ENCODE peak calls at places on chromosomes 5 and 9, in four cellular contexts. V, Z, X and W are unnamed samples.

GRCh38 chr9:81113408-81114124 is 575.8 kb downstream of the TLE1 start:
- DNase-seq in V (no peak), Z (no peak), X (no peak), W (no peak)

GRCh38 chr9:32385135-32385884 is 867 bp downstream of the ACO1 start:
- DNase-seq in V (no peak), Z (no peak), X (no peak), W (no peak)

GRCh38 chr5:174235993-174236528 is 190.6 kb downstream of the NSG2 start:
- DNase-seq in V (no peak), Z (no peak), X (no peak), W (no peak)

GRCh38 chr9:129735546-129735945 is 17.3 kb downstream of the PTGES start:
- DNase-seq in V (no peak), Z (no peak), X (no peak), W (no peak)

GRCh38 chr5:34585601-34586104 is 70.5 kb upstream of the RAI14 start:
- DNase-seq in V (no peak), Z (peak; percentile 89), X (no peak), W (peak; percentile 78)

GRCh38 chr9:33117816-33118215 is 41.3 kb upstream of the SMU1 start:
- DNase-seq in V (no peak), Z (no peak), X (no peak), W (no peak)

GRCh38 chr5:40551706-40552557 is 127.8 kb upstream of the PTGER4 start:
- DNase-seq in V (no peak), Z (peak; percentile 15), X (no peak), W (peak; percentile 95)

GRCh38 chr5:102800427-102800826 is 45.3 kb downstream of the PAM start:
- DNase-seq in V (no peak), Z (no peak), X (no peak), W (no peak)

GRCh38 chr5:141758316-141758965 is 76.4 kb upstream of the ARAP3 start:
- DNase-seq in V (no peak), Z (no peak), X (no peak), W (no peak)

GRCh38 chr5:172745836-172746235 is 25.2 kb downstream of the DUSP1 start:
- DNase-seq in V (no peak), Z (no peak), X (no peak), W (no peak)

GRCh38 chr5:95621839-95622629 is 2.1 kb downstream of the GPR150 start:
- DNase-seq in V (no peak), Z (no peak), X (no peak), W (no peak)

GRCh38 chr5:134982230-134982629 is 14.5 kb downstream of the CATSPER3 start:
- DNase-seq in V (no peak), Z (no peak), X (no peak), W (no peak)

GRCh38 chr5:40780199-40780598 is 18.0 kb downstream of the PRKAA1 start:
- DNase-seq in V (no peak), Z (no peak), X (no peak), W (no peak)

GRCh38 chr9:113943112-113944009 is 67.3 kb downstream of the ZNF618 start:
- DNase-seq in V (no peak), Z (no peak), X (no peak), W (no peak)

GRCh38 chr5:10513501-10514442 is 50.1 kb upstream of the ANKRD33B start:
- DNase-seq in V (no peak), Z (no peak), X (no peak), W (no peak)

GRCh38 chr5:156971848-156972525 is 9.0 kb upstream of the TIMD4 start:
- DNase-seq in V (no peak), Z (no peak), X (no peak), W (no peak)

GRCh38 chr9:97531750-97532383 is 30.4 kb downstream of the TMOD1 start:
- DNase-seq in V (no peak), Z (no peak), X (no peak), W (no peak)

GRCh38 chr5:137498736-137499505 is at the start of gene SPOCK1:
- DNase-seq in V (peak; percentile 12), Z (peak; percentile 14), X (peak; percentile 91), W (no peak)

GRCh38 chr5:133643365-133643764 is 31.0 kb upstream of the FSTL4 start:
- DNase-seq in V (no peak), Z (no peak), X (no peak), W (no peak)

GRCh38 chr9:73183917-73184861 is 32.5 kb downstream of the ANXA1 start:
- DNase-seq in V (peak; percentile 38), Z (peak; percentile 21), X (peak; percentile 10), W (no peak)

GRCh38 chr5:36528588-36528987 is 77.8 kb upstream of the SLC1A3 start:
- DNase-seq in V (no peak), Z (no peak), X (no peak), W (no peak)

GRCh38 chr5:52751137-52751536 is 36.6 kb upstream of the ITGA1 start:
- DNase-seq in V (no peak), Z (no peak), X (no peak), W (no peak)

GRCh38 chr9:18923167-18923566 is 109.8 kb downstream of the SAXO1 start:
- DNase-seq in V (no peak), Z (no peak), X (no peak), W (no peak)

GRCh38 chr9:93905473-93906133 is 49.6 kb downstream of the BARX1 start:
- DNase-seq in V (no peak), Z (no peak), X (no peak), W (no peak)

GRCh38 chr9:73149371-73150067 is 2.1 kb upstream of the ANXA1 start:
- DNase-seq in V (peak; percentile 69), Z (no peak), X (peak; percentile 44), W (no peak)

GRCh38 chr9:82354260-82354659 is 365.7 kb downstream of the SPATA31D1 start:
- DNase-seq in V (no peak), Z (no peak), X (no peak), W (no peak)

GRCh38 chr5:176533894-176534611 is 3.1 kb downstream of the RNF44 start:
- DNase-seq in V (no peak), Z (peak; percentile 71), X (no peak), W (no peak)

GRCh38 chr9:100167912-100168775 is 69.1 kb downstream of the INVS start:
- DNase-seq in V (no peak), Z (no peak), X (no peak), W (no peak)

GRCh38 chr5:170219615-170220014 is 13.2 kb upstream of the C5orf58 start:
- DNase-seq in V (peak; percentile 45), Z (no peak), X (no peak), W (no peak)

GRCh38 chr5:159965031-159965837 is 43.7 kb upstream of the TTC1 start:
- DNase-seq in V (peak; percentile 33), Z (peak; percentile 20), X (peak; percentile 15), W (no peak)

GRCh38 chr5:54832846-54833245 is 152.5 kb downstream of the ESM1 start:
- DNase-seq in V (no peak), Z (no peak), X (no peak), W (no peak)

GRCh38 chr9:92669527-92669889 is 423 bp downstream of the IPPK start:
- DNase-seq in V (no peak), Z (no peak), X (peak; percentile 58), W (no peak)

GRCh38 chr9:14315754-14316573 is 2.0 kb upstream of the NFIB start:
- DNase-seq in V (no peak), Z (no peak), X (peak; percentile 8), W (no peak)
- TF ChIP-seq REST in V (no peak), Z (no peak), X (no peak), W (no peak)

DNA sequence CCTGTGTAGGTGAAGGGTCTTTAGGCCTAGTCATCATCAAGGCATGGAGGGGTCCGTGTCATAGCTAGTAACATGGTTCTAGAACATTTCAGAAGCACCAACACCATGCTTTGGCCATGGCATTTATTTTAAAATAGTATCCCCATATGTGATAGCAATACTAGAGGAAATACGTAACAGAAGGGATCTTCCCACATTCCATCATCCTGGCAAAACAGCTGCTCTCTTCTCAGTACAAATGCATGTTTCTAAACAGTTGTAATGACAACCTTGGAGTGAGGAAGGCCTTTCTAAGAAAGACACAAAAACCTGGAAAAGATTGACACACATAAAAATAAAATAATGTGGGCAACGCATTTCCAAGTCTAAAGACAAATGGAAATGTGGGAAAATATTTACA is 97.6 kb downstream of the GADD45G start:
- DNase-seq in V (no peak), Z (no peak), X (no peak), W (no peak)
- H3K4me1 ChIP-seq in V (no peaks in the 10 kb centered on the region), Z (peaks cover 11% of the 10 kb centered on the region), X (no peaks in the 10 kb centered on the region), W (no peaks in the 10 kb centered on the region)

DNA sequence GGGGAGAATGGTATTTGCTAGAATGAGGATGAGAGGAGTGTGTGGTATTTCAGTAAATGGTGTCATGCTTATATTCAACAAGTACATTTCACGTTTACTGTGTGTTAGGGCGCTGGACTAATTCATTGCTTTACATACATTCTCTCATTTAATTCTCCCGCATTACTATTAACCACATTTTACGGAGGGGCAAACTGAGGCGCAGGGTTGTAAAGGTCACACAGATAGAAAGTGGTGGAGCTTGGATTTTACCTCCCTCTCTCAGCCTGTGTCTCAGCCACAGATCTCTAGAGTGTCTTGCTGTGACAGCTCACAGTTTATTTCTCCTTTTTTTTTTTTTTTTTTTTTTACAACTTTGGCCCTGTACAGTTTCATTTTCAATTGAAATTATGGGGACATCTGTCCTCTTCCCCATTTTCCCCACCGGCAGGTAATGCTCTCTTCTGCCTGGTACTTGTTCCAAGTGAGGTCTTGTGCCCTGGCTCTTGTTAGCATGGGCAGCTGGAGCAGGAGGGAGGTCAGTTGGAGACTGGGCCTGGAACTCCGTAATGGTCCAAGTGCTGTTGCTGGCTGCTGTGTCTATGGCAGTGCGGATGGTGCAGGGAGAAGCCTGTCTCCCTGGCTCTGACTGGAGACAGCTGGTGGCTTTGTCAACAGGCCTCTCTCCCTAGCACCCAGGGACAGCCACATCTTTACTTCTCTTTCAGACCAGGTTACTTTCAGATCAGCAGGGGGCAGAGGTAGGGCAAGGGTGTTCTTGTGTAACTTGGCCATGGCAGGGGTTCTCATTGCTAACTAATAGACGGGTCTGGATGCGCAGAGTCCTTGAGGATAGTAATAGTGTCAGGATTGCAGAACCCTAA is 20.5 kb upstream of the NDST1 start:
- DNase-seq in V (no peak), Z (peak; percentile 80), X (peak; percentile 46), W (no peak)
- TF ChIP-seq TCF7L2 in V (no peak), Z (no peak), X (no peak), W (no peak)

GRCh38 chr5:109318455-109319108 is 91.2 kb downstream of the PJA2 start:
- DNase-seq in V (no peak), Z (peak; percentile 9), X (no peak), W (no peak)
- TF ChIP-seq REST in V (no peak), Z (no peak), X (no peak), W (no peak)

GRCh38 chr9:121886759-121887485 is 206.2 kb downstream of the TTLL11 start:
- DNase-seq in V (no peak), Z (no peak), X (no peak), W (no peak)
- H3K4me1 ChIP-seq in V (peaks cover 12% of the 10 kb centered on the region), Z (no peaks in the 10 kb centered on the region), X (no peaks in the 10 kb centered on the region), W (no peaks in the 10 kb centered on the region)